ENCODE peak calls at places on chromosomes 1 and 21, in ten cellular contexts. Z, T, I, X, G, Y, A, L, F and D are unnamed samples.

GRCh38 chr21:16033193-16033592 is 303.4 kb downstream of the USP25 start:
- DNase-seq in Z (no peak), T (no peak), I (no peak), X (no peak), G (no peak), Y (no peak), A (no peak), L (no peak), F (no peak), D (no peak)

GRCh38 chr1:28507646-28508434 is 2.0 kb downstream of the RCC1 start:
- DNase-seq in Z (no peak), T (peak; percentile 21), I (no peak), X (no peak), G (no peak), Y (no peak), A (no peak), L (no peak), F (no peak), D (no peak)

GRCh38 chr1:230359992-230360391 is 66.1 kb downstream of the PGBD5 start:
- DNase-seq in Z (no peak), T (peak; percentile 27), I (no peak), X (no peak), G (peak; percentile 78), Y (no peak), A (no peak), L (no peak), F (no peak), D (no peak)

GRCh38 chr1:40401427-40402201 is 28.1 kb downstream of the SMAP2 start:
- DNase-seq in Z (no peak), T (no peak), I (no peak), X (no peak), G (no peak), Y (no peak), A (no peak), L (no peak), F (no peak), D (no peak)

GRCh38 chr21:36320421-36321324 is 676 bp downstream of the MORC3 start:
- DNase-seq in Z (peak; percentile 88), T (peak; percentile 73), I (no peak), X (peak; percentile 52), G (peak; percentile 51), Y (peak; percentile 55), A (no peak), L (peak; percentile 85), F (peak; percentile 77), D (no peak)

GRCh38 chr1:34645919-34646318 is 108.9 kb upstream of the GJB5 start:
- DNase-seq in Z (no peak), T (no peak), I (no peak), X (no peak), G (no peak), Y (no peak), A (no peak), L (no peak), F (no peak), D (no peak)

GRCh38 chr21:36945496-36946138 is 20.9 kb downstream of the HLCS start:
- DNase-seq in Z (no peak), T (peak; percentile 72), I (no peak), X (no peak), G (no peak), Y (no peak), A (no peak), L (no peak), F (peak; percentile 21), D (no peak)

GRCh38 chr1:50371749-50372148 is 51.5 kb downstream of the DMRTA2 start:
- DNase-seq in Z (no peak), T (no peak), I (no peak), X (no peak), G (no peak), Y (no peak), A (no peak), L (peak; percentile 18), F (no peak), D (no peak)

GRCh38 chr1:8554956-8555534 is 237.1 kb downstream of the SLC45A1 start:
- DNase-seq in Z (no peak), T (peak; percentile 48), I (no peak), X (no peak), G (peak; percentile 66), Y (no peak), A (no peak), L (no peak), F (peak; percentile 8), D (no peak)

GRCh38 chr1:167671727-167672511 is 41.9 kb downstream of the RCSD1 start:
- DNase-seq in Z (no peak), T (no peak), I (no peak), X (no peak), G (peak; percentile 89), Y (no peak), A (no peak), L (peak; percentile 31), F (no peak), D (no peak)

GRCh38 chr1:208577381-208577905 is 333.3 kb upstream of the PLXNA2 start:
- DNase-seq in Z (no peak), T (peak; percentile 0), I (no peak), X (no peak), G (no peak), Y (no peak), A (no peak), L (peak; percentile 12), F (no peak), D (no peak)

GRCh38 chr1:24418898-24419628 is 3.5 kb downstream of the NIPAL3 start:
- DNase-seq in Z (no peak), T (peak; percentile 66), I (no peak), X (no peak), G (peak; percentile 84), Y (no peak), A (no peak), L (peak; percentile 68), F (no peak), D (no peak)

GRCh38 chr1:50350421-50350820 is 72.8 kb downstream of the DMRTA2 start:
- DNase-seq in Z (no peak), T (no peak), I (no peak), X (no peak), G (no peak), Y (no peak), A (no peak), L (no peak), F (no peak), D (no peak)

GRCh38 chr1:92404661-92405060 is 82.1 kb downstream of the GFI1 start:
- DNase-seq in Z (no peak), T (peak; percentile 26), I (no peak), X (no peak), G (no peak), Y (no peak), A (no peak), L (peak; percentile 8), F (no peak), D (no peak)

GRCh38 chr1:64186898-64187280 is 16.5 kb upstream of the UBE2U start:
- DNase-seq in Z (no peak), T (no peak), I (no peak), X (no peak), G (no peak), Y (no peak), A (no peak), L (no peak), F (no peak), D (no peak)

GRCh38 chr21:45899317-45900033 is 82.1 kb upstream of the COL6A1 start:
- DNase-seq in Z (no peak), T (no peak), I (no peak), X (no peak), G (no peak), Y (no peak), A (no peak), L (no peak), F (no peak), D (no peak)

GRCh38 chr1:55288245-55288644 is 73.1 kb upstream of the USP24 start:
- DNase-seq in Z (no peak), T (no peak), I (no peak), X (no peak), G (no peak), Y (no peak), A (no peak), L (no peak), F (no peak), D (peak; percentile 44)

GRCh38 chr1:67909776-67910175 is 76.5 kb upstream of the GNG12 start:
- DNase-seq in Z (no peak), T (no peak), I (no peak), X (no peak), G (no peak), Y (no peak), A (no peak), L (no peak), F (no peak), D (no peak)

GRCh38 chr1:50271968-50272578 is 151.2 kb downstream of the DMRTA2 start:
- DNase-seq in Z (no peak), T (peak; percentile 10), I (no peak), X (peak; percentile 61), G (no peak), Y (peak; percentile 32), A (no peak), L (peak; percentile 18), F (peak; percentile 44), D (no peak)

GRCh38 chr1:68916227-68916853 is 419.5 kb upstream of the DEPDC1 start:
- DNase-seq in Z (no peak), T (peak; percentile 88), I (no peak), X (no peak), G (no peak), Y (no peak), A (no peak), L (peak; percentile 14), F (no peak), D (no peak)

GRCh38 chr1:112172294-112172882 is 182.9 kb upstream of the KCND3 start:
- DNase-seq in Z (no peak), T (peak; percentile 82), I (no peak), X (no peak), G (peak; percentile 11), Y (no peak), A (no peak), L (peak; percentile 32), F (peak; percentile 38), D (no peak)

GRCh38 chr21:38126677-38127271 is 130.0 kb upstream of the KCNJ15 start:
- DNase-seq in Z (no peak), T (peak; percentile 54), I (peak; percentile 20), X (peak; percentile 17), G (peak; percentile 18), Y (peak; percentile 11), A (no peak), L (peak; percentile 79), F (peak; percentile 69), D (peak; percentile 5)

GRCh38 chr1:91744973-91745648 is 140.8 kb downstream of the TGFBR3 start:
- DNase-seq in Z (no peak), T (peak; percentile 66), I (no peak), X (no peak), G (no peak), Y (no peak), A (no peak), L (no peak), F (no peak), D (no peak)

GRCh38 chr1:214316597-214316996 is 35.6 kb downstream of the SMYD2 start:
- DNase-seq in Z (no peak), T (no peak), I (no peak), X (no peak), G (no peak), Y (no peak), A (no peak), L (peak; percentile 76), F (peak; percentile 32), D (no peak)

GRCh38 chr1:240888039-240888786 is 276.3 kb upstream of the GREM2 start:
- DNase-seq in Z (no peak), T (no peak), I (no peak), X (peak; percentile 47), G (no peak), Y (no peak), A (no peak), L (peak; percentile 75), F (no peak), D (peak; percentile 22)

GRCh38 chr1:27427836-27428315 is 35.5 kb downstream of the GPR3 start:
- DNase-seq in Z (no peak), T (no peak), I (no peak), X (no peak), G (no peak), Y (no peak), A (no peak), L (no peak), F (no peak), D (no peak)

GRCh38 chr21:18760247-18760646 is 356.7 kb upstream of the TMPRSS15 start:
- DNase-seq in Z (no peak), T (no peak), I (no peak), X (no peak), G (no peak), Y (no peak), A (no peak), L (no peak), F (no peak), D (no peak)

GRCh38 chr1:58941471-58942289 is 157.8 kb upstream of the JUN start:
- DNase-seq in Z (no peak), T (no peak), I (no peak), X (no peak), G (no peak), Y (no peak), A (peak; percentile 71), L (no peak), F (no peak), D (no peak)